ENCODE peak calls at places on chromosomes 16 and 17, in five cellular contexts. Q is MM.1S, S is omental fat pad, D is bronchial epithelial cell, W is GM13977. U is an unnamed sample.

GRCh38 chr16:65249768-65250167 is 127.9 kb upstream of the CDH11 start:
- DNase-seq in Q (no peak), S (no peak), D (no peak), W (no peak), U (peak)

GRCh38 chr17:68603027-68603426 is 1.9 kb upstream of the FAM20A start:
- DNase-seq in Q (no peak), S (no peak), D (no peak), W (no peak), U (peak)

GRCh38 chr16:9337262-9338032 is 246.0 kb downstream of the HAPSTR1 start:
- DNase-seq in Q (no peak), S (no peak), D (no peak), W (no peak), U (no peak)

GRCh38 chr17:4331614-4332013 is 34.9 kb downstream of the UBE2G1 start:
- DNase-seq in Q (no peak), S (no peak), D (no peak), W (peak), U (peak)

GRCh38 chr17:69669441-69670178 is 255.1 kb downstream of the MAP2K6 start:
- DNase-seq in Q (no peak), S (no peak), D (peak), W (no peak), U (no peak)

GRCh38 chr17:47470836-47471235 is 60.1 kb upstream of the NPEPPS start:
- DNase-seq in Q (no peak), S (no peak), D (no peak), W (no peak), U (no peak)

GRCh38 chr16:11439216-11439615 is 94.0 kb downstream of the RMI2 start:
- DNase-seq in Q (no peak), S (no peak), D (no peak), W (no peak), U (no peak)

GRCh38 chr16:1678500-1679098 is 520 bp downstream of the JPT2 start:
- DNase-seq in Q (no peak), S (no peak), D (peak), W (no peak), U (peak)

GRCh38 chr17:49748791-49749190 is 15.1 kb downstream of the FAM117A start:
- DNase-seq in Q (peak), S (no peak), D (no peak), W (peak), U (no peak)

GRCh38 chr17:16900288-16900882 is 71.5 kb downstream of the TNFRSF13B start:
- DNase-seq in Q (no peak), S (no peak), D (no peak), W (no peak), U (no peak)

GRCh38 chr16:69145658-69146057 is 13.2 kb downstream of the UTP4 start:
- DNase-seq in Q (no peak), S (no peak), D (no peak), W (no peak), U (peak)

GRCh38 chr17:73987395-73987794 is 216.1 kb upstream of the RPL38 start:
- DNase-seq in Q (no peak), S (no peak), D (no peak), W (no peak), U (no peak)

GRCh38 chr17:78242024-78242742 is 10.8 kb downstream of the TMEM235 start:
- DNase-seq in Q (no peak), S (no peak), D (no peak), W (no peak), U (no peak)

GRCh38 chr17:72476575-72476986 is 355.8 kb downstream of the SOX9 start:
- DNase-seq in Q (no peak), S (no peak), D (no peak), W (no peak), U (no peak)

GRCh38 chr17:77771998-77772397 is 186.5 kb upstream of the TNRC6C start:
- DNase-seq in Q (no peak), S (no peak), D (no peak), W (no peak), U (no peak)

GRCh38 chr17:55784666-55785065 is 33.8 kb downstream of the PCTP start:
- DNase-seq in Q (no peak), S (no peak), D (no peak), W (no peak), U (no peak)

GRCh38 chr16:535446-536405 is 8.2 kb downstream of the CAPN15 start:
- DNase-seq in Q (no peak), S (no peak), D (peak), W (no peak), U (peak)

GRCh38 chr16:66264311-66265105 is 102.0 kb upstream of the CDH5 start:
- DNase-seq in Q (no peak), S (no peak), D (no peak), W (no peak), U (peak)

GRCh38 chr17:73424571-73424970 is 112.8 kb upstream of the CDC42EP4 start:
- DNase-seq in Q (no peak), S (no peak), D (no peak), W (no peak), U (no peak)

GRCh38 chr16:79169239-79169638 is 431.3 kb downstream of the MAF start:
- DNase-seq in Q (no peak), S (no peak), D (no peak), W (no peak), U (no peak)

GRCh38 chr16:14018848-14019247 is 52.3 kb upstream of the MRTFB start:
- DNase-seq in Q (no peak), S (no peak), D (no peak), W (no peak), U (no peak)

GRCh38 chr17:58968662-58969061 is 138.0 kb downstream of the TRIM37 start:
- DNase-seq in Q (no peak), S (no peak), D (no peak), W (no peak), U (no peak)

DNA sequence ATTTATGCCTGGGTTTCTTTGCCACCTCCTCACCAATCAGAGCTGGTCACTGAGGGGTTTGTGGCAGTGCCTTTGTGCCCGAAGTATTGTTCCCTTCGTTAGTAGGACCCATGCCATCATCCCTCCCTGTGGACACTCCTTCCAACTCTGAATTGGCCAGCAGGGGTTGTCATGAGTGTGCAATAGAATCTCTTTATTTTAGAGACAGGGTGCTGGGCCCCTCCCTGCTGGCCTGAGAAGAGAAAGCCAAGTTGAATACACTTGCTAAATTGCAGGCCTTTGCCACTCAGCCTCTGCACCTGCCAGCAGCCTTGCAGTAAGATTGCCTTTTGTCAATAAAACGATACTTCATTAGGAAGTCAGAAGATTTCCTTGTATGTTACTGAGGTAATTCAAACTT is 40.7 kb upstream of the SLC12A3 start:
- DNase-seq in Q (peak), S (no peak), D (no peak), W (no peak), U (peak)
- TF ChIP-seq CTCF in Q (peak), S (no peak), D (no peak), W (no peak), U (peak)

GRCh38 chr17:32253117-32253611 is 12.5 kb upstream of the RHBDL3 start:
- DNase-seq in Q (peak), S (peak), D (peak), W (peak), U (peak)
- TF ChIP-seq CTCF in Q (peak), S (peak), D (peak), W (peak), U (peak)

DNA sequence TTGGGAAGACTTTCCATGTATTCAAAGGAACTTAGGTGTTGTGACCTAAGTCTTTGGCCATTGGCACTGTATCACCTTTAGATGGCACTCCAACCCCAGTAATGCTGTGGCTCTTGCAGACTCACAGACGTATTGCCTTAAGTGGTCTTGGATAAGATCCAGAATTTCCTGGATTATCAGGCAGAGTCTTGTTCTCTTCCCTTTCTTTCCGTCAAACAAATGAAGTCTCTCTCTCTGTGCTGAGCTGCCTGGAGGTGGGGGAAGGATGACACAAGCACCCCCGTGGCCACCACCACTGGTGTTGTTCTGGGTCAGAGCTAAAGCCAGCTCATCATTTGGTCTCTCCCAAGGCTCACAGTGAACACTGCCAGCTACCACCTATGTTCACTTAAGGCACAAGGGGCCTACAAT is 789.9 kb upstream of the KIF2B start:
- DNase-seq in Q (peak), S (no peak), D (peak), W (no peak), U (no peak)
- TF ChIP-seq CTCF in Q (peak), S (no peak), D (peak), W (peak), U (no peak)

GRCh38 chr16:87056083-87056482 is 261.1 kb downstream of the C16orf95 start:
- DNase-seq in Q (no peak), S (no peak), D (no peak), W (no peak), U (no peak)
- TF ChIP-seq CTCF in Q (no peak), S (no peak), D (no peak), W (no peak), U (no peak)

GRCh38 chr17:9120471-9120870 is 99.2 kb downstream of the NTN1 start:
- DNase-seq in Q (no peak), S (no peak), D (no peak), W (no peak), U (no peak)
- TF ChIP-seq CTCF in Q (no peak), S (no peak), D (no peak), W (peak), U (no peak)

GRCh38 chr17:48571024-48571818 is 6.9 kb downstream of the HOXB4 start:
- DNase-seq in Q (no peak), S (no peak), D (no peak), W (no peak), U (no peak)

GRCh38 chr17:48568499-48569259 is 9.5 kb downstream of the HOXB4 start:
- DNase-seq in Q (no peak), S (no peak), D (no peak), W (no peak), U (no peak)

GRCh38 chr17:48567646-48568354 is 10.3 kb downstream of the HOXB4 start:
- DNase-seq in Q (no peak), S (no peak), D (no peak), W (no peak), U (no peak)

GRCh38 chr17:48570325-48571023 is 7.7 kb downstream of the HOXB4 start:
- DNase-seq in Q (no peak), S (no peak), D (no peak), W (no peak), U (no peak)

DNA sequence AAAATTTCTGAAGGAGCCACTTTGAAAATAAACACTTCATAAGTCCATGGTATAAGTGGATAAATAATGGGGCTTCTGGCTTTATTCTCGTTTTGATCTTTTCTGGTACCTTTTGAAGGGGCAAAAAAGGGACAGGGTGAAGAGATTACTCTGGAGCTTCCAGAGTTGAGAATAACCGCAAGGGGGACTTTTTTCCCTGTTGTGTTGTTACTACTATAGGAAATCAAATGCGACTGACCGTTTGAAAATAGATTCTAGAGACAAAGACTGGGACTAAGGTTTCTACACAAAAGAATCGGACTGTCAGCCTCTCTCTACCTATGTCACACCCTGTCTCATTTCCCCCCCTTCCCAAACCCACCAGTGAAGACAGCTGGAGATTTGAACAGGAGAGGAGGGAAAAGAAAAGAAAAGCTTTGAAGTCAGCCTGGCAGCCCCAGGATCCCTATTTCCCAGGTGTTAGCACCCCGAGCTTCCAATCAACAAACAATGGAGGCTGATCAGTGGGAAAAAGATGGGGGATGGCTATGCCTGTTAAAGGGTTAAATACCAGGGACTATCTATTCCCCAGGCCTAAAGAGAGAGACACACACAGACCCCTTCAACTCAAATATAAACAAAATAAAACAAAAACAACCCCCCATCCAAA is 8.3 kb downstream of the HOXB4 start:
- DNase-seq in Q (no peak), S (no peak), D (no peak), W (no peak), U (no peak)
- TF ChIP-seq CTCF in Q (no peak), S (no peak), D (no peak), W (no peak), U (no peak)

DNA sequence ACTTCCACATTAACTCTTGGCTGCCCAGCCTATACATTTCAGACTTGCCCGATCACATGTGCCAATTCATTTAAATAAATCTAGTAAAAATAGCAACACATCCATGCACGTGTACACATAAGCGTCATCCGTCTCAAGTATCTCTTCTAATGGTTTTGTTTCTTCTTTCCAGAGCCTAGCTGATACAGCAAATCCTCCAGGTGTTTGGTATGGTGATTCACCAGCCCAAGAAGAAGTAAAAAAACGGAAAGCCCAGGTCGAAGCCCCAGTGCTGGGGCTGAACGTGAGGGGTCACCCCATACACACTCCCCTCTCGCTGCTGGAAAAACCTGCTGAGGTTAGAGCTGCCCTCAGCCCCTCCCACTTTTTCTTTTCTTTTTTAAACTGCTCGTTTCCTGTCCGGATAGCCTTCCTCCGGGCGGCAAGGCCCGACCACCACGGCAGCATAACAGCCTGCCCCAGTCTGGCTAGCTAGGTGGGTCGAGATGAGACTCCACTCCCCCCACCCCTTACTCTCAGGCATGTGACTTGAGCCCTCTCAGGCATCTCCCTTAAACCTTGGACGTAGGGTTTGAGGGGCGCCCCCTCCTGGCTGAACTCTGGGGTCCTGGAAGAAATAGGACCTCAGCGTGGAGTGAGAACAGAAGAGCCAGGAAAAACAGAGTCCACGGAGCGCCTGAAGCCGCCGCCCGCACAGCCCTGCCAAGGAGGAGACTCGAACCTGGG is 13.9 kb upstream of the OR1F1 start:
- DNase-seq in Q (peak), S (no peak), D (peak), W (peak), U (no peak)
- TF ChIP-seq CTCF in Q (peak), S (no peak), D (peak), W (peak), U (no peak)

DNA sequence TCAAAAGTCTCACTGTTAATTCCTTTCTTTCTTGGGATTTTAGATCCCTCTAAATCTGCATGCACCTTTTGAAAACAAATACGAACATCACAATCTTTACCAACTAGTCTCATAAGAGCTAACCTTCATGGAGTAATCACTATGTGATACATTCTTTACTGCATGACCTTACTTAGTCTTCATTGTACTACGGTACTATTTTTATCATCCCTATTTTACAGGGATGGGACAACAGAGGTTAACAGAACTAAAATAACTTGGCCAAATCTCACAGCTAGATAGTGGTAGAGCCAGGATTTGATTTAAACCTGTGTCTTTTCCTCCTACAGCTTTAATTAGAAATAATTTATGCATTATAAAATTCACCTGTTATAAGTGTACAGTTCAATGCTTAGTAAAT is 32.9 kb upstream of the TAOK1 start:
- DNase-seq in Q (no peak), S (no peak), D (no peak), W (no peak), U (no peak)
- TF ChIP-seq CTCF in Q (no peak), S (no peak), D (no peak), W (no peak), U (no peak)